ENCODE peak calls at places on chromosomes 3 and 15, in five cellular contexts. G, Y, D, H and P are unnamed samples.

GRCh38 chr3:186035277-186035676 is 73.6 kb downstream of the ETV5 start:
- DNase-seq in G (no peak), Y (no peak), D (peak), H (no peak), P (no peak)

GRCh38 chr3:178043084-178043483 is 493.2 kb upstream of the KCNMB2 start:
- DNase-seq in G (no peak), Y (no peak), D (no peak), H (no peak), P (no peak)

GRCh38 chr3:57098418-57099310 is 38.2 kb downstream of the SPATA12 start:
- DNase-seq in G (no peak), Y (no peak), D (no peak), H (no peak), P (no peak)

GRCh38 chr3:116994473-116994872 is 284.9 kb downstream of the TUSC7 start:
- DNase-seq in G (no peak), Y (no peak), D (no peak), H (no peak), P (no peak)

GRCh38 chr3:6264906-6265305 is 596.0 kb upstream of the GRM7 start:
- DNase-seq in G (no peak), Y (no peak), D (no peak), H (no peak), P (no peak)

GRCh38 chr15:25811481-25811906 is 51.6 kb downstream of the ATP10A start:
- DNase-seq in G (no peak), Y (no peak), D (peak), H (no peak), P (no peak)

GRCh38 chr3:151404316-151404715 is 19.8 kb upstream of the P2RY12 start:
- DNase-seq in G (no peak), Y (no peak), D (peak), H (no peak), P (no peak)

GRCh38 chr15:90257776-90258175 is 7.7 kb upstream of the NGRN start:
- DNase-seq in G (no peak), Y (no peak), D (no peak), H (no peak), P (no peak)

GRCh38 chr3:143839980-143840379 is 8.3 kb downstream of the SLC9A9 start:
- DNase-seq in G (no peak), Y (no peak), D (no peak), H (no peak), P (peak)

GRCh38 chr3:61899700-61900462 is 338.5 kb downstream of the PTPRG start:
- DNase-seq in G (no peak), Y (no peak), D (no peak), H (no peak), P (no peak)

GRCh38 chr3:159733194-159733860 is 255.3 kb upstream of the IL12A start:
- DNase-seq in G (no peak), Y (no peak), D (no peak), H (no peak), P (no peak)